ENCODE peak calls at places on chromosomes 6 and 20, in nine cellular contexts. I is SK-N-SH, B is A549, Z is H1, P is tibial nerve, L is sigmoid colon, W is ovary, V is stomach, C is HepG2. H is an unnamed sample.

GRCh38 chr6:141482773-141483172 is 650.0 kb upstream of the GJE1 start:
- DNase-seq in I (no peak), B (no peak), Z (no peak), P (no peak), L (no peak), W (no peak), V (no peak), C (no peak), H (no peak)

GRCh38 chr6:35190306-35190705 is 23.4 kb upstream of the SCUBE3 start:
- DNase-seq in I (no peak), B (no peak), Z (no peak), P (no peak), L (no peak), W (no peak), V (no peak), C (no peak), H (no peak)

GRCh38 chr6:37917568-37917967 is 98.0 kb downstream of the ZFAND3 start:
- DNase-seq in I (no peak), B (no peak), Z (no peak), P (no peak), L (no peak), W (no peak), V (no peak), C (no peak), H (no peak)

GRCh38 chr20:58307270-58307669 is 2.2 kb upstream of the RAB22A start:
- DNase-seq in I (no peak), B (no peak), Z (no peak), P (no peak), L (no peak), W (no peak), V (no peak), C (no peak), H (no peak)

GRCh38 chr6:109238405-109238804 is 143.1 kb downstream of the CEP57L1 start:
- DNase-seq in I (no peak), B (no peak), Z (no peak), P (no peak), L (no peak), W (no peak), V (no peak), C (no peak), H (no peak)

GRCh38 chr6:158524311-158524710 is 35.6 kb upstream of the TMEM181 start:
- DNase-seq in I (no peak), B (no peak), Z (no peak), P (no peak), L (no peak), W (no peak), V (no peak), C (no peak), H (no peak)

GRCh38 chr20:56722042-56722441 is 92.9 kb downstream of the TFAP2C start:
- DNase-seq in I (no peak), B (no peak), Z (no peak), P (no peak), L (no peak), W (no peak), V (no peak), C (no peak), H (peak)

GRCh38 chr6:144077881-144078280 is 17.5 kb downstream of the SF3B5 start:
- DNase-seq in I (no peak), B (no peak), Z (no peak), P (no peak), L (no peak), W (no peak), V (no peak), C (no peak), H (no peak)

GRCh38 chr20:45407783-45408645 is at the start of gene DBNDD2:
- DNase-seq in I (peak), B (no peak), Z (no peak), P (no peak), L (no peak), W (no peak), V (no peak), C (no peak), H (peak)

GRCh38 chr6:117448732-117449131 is 23.0 kb upstream of the ROS1 start:
- DNase-seq in I (no peak), B (peak), Z (no peak), P (no peak), L (no peak), W (no peak), V (no peak), C (no peak), H (no peak)

GRCh38 chr6:63652980-63653379 is 17.4 kb downstream of the PHF3 start:
- DNase-seq in I (no peak), B (no peak), Z (no peak), P (no peak), L (no peak), W (no peak), V (no peak), C (no peak), H (no peak)

GRCh38 chr20:57948177-57948955 is 238.6 kb upstream of the PMEPA1 start:
- DNase-seq in I (no peak), B (no peak), Z (no peak), P (no peak), L (no peak), W (no peak), V (no peak), C (no peak), H (no peak)

GRCh38 chr20:64107736-64108457 is 532 bp upstream of the NPBWR2 start:
- DNase-seq in I (no peak), B (no peak), Z (no peak), P (no peak), L (peak), W (no peak), V (no peak), C (no peak), H (peak)

GRCh38 chr6:170449231-170449630 is 103.9 kb downstream of the PSMB1 start:
- DNase-seq in I (no peak), B (no peak), Z (no peak), P (no peak), L (no peak), W (no peak), V (no peak), C (no peak), H (no peak)

GRCh38 chr20:37336369-37337207 is 9.4 kb upstream of the SRC start:
- DNase-seq in I (peak), B (no peak), Z (no peak), P (no peak), L (peak), W (peak), V (no peak), C (no peak), H (peak)

GRCh38 chr20:19449051-19449450 is 236.6 kb downstream of the SLC24A3 start:
- DNase-seq in I (no peak), B (no peak), Z (no peak), P (no peak), L (peak), W (peak), V (no peak), C (no peak), H (no peak)

GRCh38 chr20:20743511-20744169 is 31.2 kb upstream of the RALGAPA2 start:
- DNase-seq in I (no peak), B (no peak), Z (no peak), P (peak), L (peak), W (peak), V (peak), C (peak), H (peak)

GRCh38 chr20:9129756-9130155 is 60.9 kb downstream of the PLCB4 start:
- DNase-seq in I (no peak), B (no peak), Z (no peak), P (no peak), L (no peak), W (no peak), V (no peak), C (no peak), H (no peak)

GRCh38 chr6:515267-515666 is 123.7 kb downstream of the IRF4 start:
- DNase-seq in I (no peak), B (no peak), Z (no peak), P (no peak), L (no peak), W (no peak), V (no peak), C (no peak), H (no peak)

GRCh38 chr20:61818746-61819483 is 246.8 kb downstream of the TAF4 start:
- DNase-seq in I (no peak), B (no peak), Z (no peak), P (no peak), L (no peak), W (no peak), V (no peak), C (no peak), H (no peak)

DNA sequence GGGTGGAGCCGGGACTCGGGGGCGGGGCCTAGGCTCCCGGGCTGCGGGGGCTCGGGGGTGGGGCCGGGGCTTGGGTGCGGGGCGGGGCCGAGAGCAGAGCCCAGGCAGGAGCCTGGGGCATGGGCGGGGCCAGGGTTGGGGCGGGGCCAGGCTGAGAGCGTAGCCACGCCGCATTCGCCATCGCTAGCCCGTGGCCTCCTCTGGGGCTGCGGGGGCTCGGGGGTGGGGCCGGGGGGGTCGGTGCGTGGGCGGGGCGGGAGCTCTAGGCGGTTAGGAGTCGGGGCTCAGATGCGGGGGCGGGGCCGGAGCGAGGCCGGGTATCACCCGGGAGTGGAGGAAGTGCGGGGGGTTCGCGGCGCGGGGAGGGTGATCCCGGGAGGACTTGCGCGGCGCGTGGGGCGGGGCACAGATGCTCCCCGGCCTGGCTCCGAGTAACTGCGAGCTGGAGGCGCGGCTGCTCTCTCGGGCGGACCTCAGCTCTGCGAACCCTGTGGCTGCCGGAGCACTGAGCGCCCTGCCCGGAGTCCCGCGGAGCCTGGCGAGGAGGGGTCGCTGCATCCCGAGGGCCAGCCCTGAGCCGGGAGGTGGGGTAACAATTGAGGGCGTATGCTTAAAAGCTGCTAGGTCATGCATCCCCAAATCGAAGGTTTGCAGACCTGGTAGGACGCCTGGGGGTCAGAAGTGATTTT is 434 bp upstream of the ECI2 start:
- DNase-seq in I (peak), B (peak), Z (peak), P (peak), L (peak), W (peak), V (peak), C (peak), H (peak)
- H3K27ac ChIP-seq in I (peak), B (peak), Z (peak), P (peak), L (peak), W (peak), V (peak), C (peak), H (peak)

GRCh38 chr6:55888917-55889316 is 13.5 kb upstream of the BMP5 start:
- DNase-seq in I (no peak), B (no peak), Z (no peak), P (no peak), L (no peak), W (no peak), V (no peak), C (no peak), H (no peak)
- TF ChIP-seq EP300 in I (no peak), B (no peak), Z (no peak), P (no peak), L (no peak), W (no peak), V (no peak), C (no peak), H (no peak)

DNA sequence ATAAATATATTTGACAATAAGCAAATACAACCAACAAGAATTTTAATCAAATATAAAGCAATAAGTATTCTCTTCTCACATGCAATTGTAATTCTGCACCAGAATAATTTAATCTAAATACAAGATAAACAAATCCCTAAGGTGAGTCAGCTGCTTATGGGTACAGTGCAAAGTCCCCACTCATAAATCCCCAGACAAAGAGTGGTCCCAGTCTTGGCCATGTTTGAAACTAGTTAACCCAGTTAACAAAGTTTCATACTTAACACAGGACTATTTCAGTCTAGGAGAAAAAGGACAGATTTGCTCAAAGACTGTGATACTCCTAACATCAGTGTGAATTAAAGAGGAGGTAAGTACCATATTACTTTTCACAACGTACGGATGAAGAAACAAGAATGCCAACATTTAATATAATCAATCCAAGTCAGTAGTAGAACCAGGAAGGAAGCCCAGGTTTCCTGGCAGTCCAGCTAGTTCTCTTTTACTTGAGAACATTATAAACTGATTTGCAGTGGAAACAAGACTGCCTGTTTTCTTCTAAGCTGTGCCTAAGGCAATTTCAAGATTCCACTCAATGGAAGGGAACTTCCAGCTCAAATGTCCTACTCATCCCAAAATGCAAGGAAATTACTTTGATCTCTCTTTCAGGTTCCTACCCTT is 10.4 kb downstream of the SAMD3 start:
- DNase-seq in I (no peak), B (no peak), Z (no peak), P (no peak), L (no peak), W (no peak), V (no peak), C (no peak), H (no peak)
- H3K27ac ChIP-seq in I (no peak), B (no peak), Z (no peak), P (no peak), L (no peak), W (no peak), V (no peak), C (no peak), H (no peak)

DNA sequence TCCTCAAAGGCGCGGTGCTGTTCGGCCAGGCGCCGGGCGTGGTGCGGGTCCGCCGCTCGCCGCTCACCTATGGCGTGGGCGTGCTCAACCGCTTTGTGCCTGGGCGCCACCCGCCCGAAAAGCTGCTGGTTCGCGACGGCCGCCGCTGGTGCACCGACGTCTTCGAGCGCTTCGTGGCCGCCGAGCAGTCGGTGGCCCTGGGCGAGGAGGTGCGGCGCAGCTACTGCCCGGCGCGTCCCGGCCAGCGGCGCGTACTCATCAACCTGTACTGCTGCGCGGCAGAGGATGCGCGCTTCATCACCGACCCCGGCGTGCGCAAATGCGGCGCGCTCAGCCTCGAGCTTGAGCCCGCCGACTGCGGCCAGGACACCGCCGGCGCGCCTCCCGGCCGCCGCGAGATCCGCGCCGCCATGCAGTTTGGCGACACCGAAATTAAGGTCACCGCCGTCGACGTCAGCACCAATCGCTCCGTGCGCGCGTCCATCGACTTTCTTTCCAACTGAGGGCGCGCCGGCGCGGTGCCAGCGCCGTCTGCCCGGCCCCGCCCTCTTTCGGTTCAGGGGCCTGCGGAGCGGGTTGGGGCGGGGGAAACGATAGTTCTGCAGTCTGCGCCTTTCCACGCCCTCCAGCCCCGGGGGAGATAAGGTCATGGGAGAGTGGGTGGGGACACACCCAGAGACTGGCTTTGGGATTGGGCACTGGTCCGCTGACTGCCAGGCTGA is 15.7 kb downstream of the ADISSP start:
- DNase-seq in I (peak), B (no peak), Z (peak), P (no peak), L (peak), W (no peak), V (peak), C (no peak), H (peak)
- TF ChIP-seq EP300 in I (no peak), B (no peak), Z (no peak), P (no peak), L (no peak), W (no peak), V (no peak), C (no peak), H (no peak)

GRCh38 chr20:50434653-50435396 is 75.4 kb upstream of the PTPN1 start:
- DNase-seq in I (no peak), B (no peak), Z (no peak), P (no peak), L (no peak), W (no peak), V (no peak), C (peak), H (peak)
- H3K27ac ChIP-seq in I (no peak), B (peak), Z (no peak), P (no peak), L (peak), W (no peak), V (peak), C (peak), H (no peak)

DNA sequence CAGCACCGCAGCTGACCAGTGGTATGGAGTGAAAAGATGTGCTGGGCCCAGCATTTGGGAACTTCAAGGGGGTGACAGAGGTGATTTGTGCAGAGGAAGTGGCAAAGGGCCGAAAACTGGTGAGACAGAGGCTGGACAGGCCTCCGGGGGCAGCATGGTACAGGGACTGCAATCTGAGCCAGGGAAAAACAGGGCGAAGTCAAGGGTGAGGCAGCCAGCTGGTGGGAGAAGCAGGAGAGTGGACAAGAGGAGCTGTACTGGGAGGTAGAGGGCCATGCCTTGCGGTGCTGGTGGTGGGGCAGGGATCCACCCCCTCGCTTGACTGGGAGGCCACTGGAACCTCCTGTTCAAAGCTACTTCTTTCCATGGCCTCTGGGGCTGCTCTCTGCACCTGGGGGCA is 7.3 kb upstream of the GFRA4 start:
- DNase-seq in I (peak), B (no peak), Z (no peak), P (no peak), L (no peak), W (no peak), V (no peak), C (no peak), H (no peak)
- TF ChIP-seq EP300 in I (no peak), B (no peak), Z (no peak), P (no peak), L (no peak), W (no peak), V (no peak), C (no peak), H (no peak)

DNA sequence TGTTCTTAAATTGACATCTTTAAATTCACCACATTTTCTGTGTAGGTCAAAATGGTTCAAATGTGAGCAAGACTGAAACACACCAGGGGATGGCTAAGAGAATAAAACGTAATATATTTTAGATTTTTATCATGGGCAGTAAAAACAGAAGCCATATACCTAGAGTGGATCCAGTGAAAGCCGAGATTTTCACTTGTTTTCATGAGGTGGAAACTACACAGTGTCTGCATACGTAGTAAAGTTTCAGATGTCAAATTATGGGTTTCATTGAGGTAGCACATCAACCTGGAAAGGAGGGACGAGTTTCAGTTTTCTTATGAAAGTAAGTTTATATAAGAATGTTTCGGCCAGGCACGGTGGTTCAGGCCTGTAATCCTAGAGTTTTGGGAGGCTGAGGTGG is 25.9 kb downstream of the METTL24 start:
- DNase-seq in I (no peak), B (no peak), Z (no peak), P (no peak), L (no peak), W (no peak), V (no peak), C (no peak), H (no peak)
- H3K27ac ChIP-seq in I (peak), B (no peak), Z (no peak), P (no peak), L (peak), W (no peak), V (no peak), C (no peak), H (no peak)

DNA sequence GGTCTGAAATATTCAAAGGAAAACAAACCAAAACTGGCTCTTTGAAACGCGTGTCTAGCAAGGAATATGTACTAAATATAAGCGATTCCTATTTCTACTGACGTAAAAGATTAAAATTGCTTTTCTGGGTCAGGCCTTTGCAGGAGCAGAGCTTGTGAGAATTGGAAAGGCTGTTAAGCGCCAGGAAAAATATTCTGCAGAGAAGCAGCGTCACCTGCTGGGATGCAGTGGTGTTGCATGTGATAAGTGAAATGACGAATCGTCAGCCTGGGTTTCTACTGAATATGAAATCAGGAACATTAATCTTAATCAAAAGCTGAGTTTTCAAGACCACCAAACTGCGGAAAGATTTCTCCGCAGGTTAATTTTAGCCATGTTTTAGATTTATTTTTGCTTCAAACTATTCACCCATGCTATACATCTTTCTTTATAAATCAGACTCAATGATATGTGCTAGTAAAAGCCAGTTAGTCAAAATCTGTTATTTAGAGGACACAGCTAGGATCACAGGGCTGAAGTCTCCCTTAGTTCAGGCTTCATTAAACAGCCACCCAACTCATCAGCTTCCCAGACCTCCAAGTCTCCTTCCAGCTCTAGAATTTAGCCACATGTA is 67.4 kb downstream of the ALDH8A1 start:
- DNase-seq in I (peak), B (peak), Z (peak), P (peak), L (peak), W (peak), V (peak), C (peak), H (no peak)
- TF ChIP-seq EP300 in I (no peak), B (no peak), Z (no peak), P (no peak), L (no peak), W (no peak), V (no peak), C (no peak), H (no peak)

H was measured in upper lobe of left lung.